ENCODE peak calls at places on chromosomes 11 and 22, in nine cellular contexts. A is testis, C is glutamatergic neuron, S is NB4, E is neural crest cell, F is mesothelial cell of epicardium, N is fibroblast of the aortic adventitia, H is ascending aorta, G is cardiac fibroblast. L is an unnamed sample.

GRCh38 chr11:62054484-62055121 is 69.2 kb upstream of the INCENP start:
- DNase-seq in N (peak; percentile 81), S (peak; percentile 69), G (peak; percentile 61), C (no peak), A (no peak), E (no peak), H (no peak), F (no peak), L (peak; percentile 84)

GRCh38 chr11:103927535-103927934 is 108.9 kb upstream of the DDI1 start:
- DNase-seq in S (peak; percentile 13), F (no peak), N (peak; percentile 57), A (no peak), E (no peak), G (peak; percentile 32), C (no peak), H (no peak), L (no peak)

GRCh38 chr22:28950567-28951411 is 67.4 kb downstream of the ZNRF3 start:
- DNase-seq in E (no peak), A (no peak), G (no peak), S (no peak), N (no peak), H (no peak), F (no peak), C (no peak), L (no peak)

GRCh38 chr11:16831281-16832192 is 93.1 kb downstream of the C11orf58 start:
- DNase-seq in N (no peak), S (no peak), G (peak; percentile 25), A (no peak), E (no peak), F (no peak), H (no peak), C (no peak), L (no peak)

GRCh38 chr22:21927174-21927823 is 25.3 kb downstream of the PPM1F start:
- DNase-seq in H (no peak), G (no peak), C (no peak), S (peak; percentile 69), A (no peak), E (no peak), N (no peak), F (no peak), L (no peak)

GRCh38 chr22:36486619-36487384 is 5.4 kb upstream of the TXN2 start:
- DNase-seq in A (peak; percentile 65), S (peak; percentile 78), E (peak; percentile 63), G (peak; percentile 81), N (peak; percentile 56), F (no peak), H (no peak), C (no peak), L (no peak)

GRCh38 chr11:9821008-9821752 is 157.3 kb downstream of the SWAP70 start:
- DNase-seq in S (no peak), H (no peak), F (no peak), N (no peak), G (no peak), E (no peak), C (no peak), A (no peak), L (no peak)

GRCh38 chr22:39132281-39132680 is 20.2 kb downstream of the CBX7 start:
- DNase-seq in E (no peak), H (no peak), S (no peak), G (no peak), F (no peak), A (no peak), C (no peak), N (no peak), L (no peak)

GRCh38 chr11:17639091-17639490 is 80.3 kb upstream of the MYOD1 start:
- DNase-seq in H (no peak), S (no peak), E (no peak), A (no peak), N (no peak), C (no peak), G (no peak), F (no peak), L (no peak)

GRCh38 chr11:66100272-66101037 is 30.4 kb downstream of the PACS1 start:
- DNase-seq in F (no peak), H (no peak), N (peak; percentile 33), G (no peak), E (no peak), C (no peak), A (peak; percentile 88), S (peak; percentile 32), L (peak; percentile 53)

GRCh38 chr11:130399196-130399595 is 29.2 kb downstream of the ADAMTS8 start:
- DNase-seq in A (no peak), H (no peak), E (no peak), C (no peak), N (no peak), S (no peak), G (no peak), F (no peak), L (no peak)

GRCh38 chr11:36271794-36272409 is 17.3 kb downstream of the COMMD9 start:
- DNase-seq in N (no peak), G (no peak), H (no peak), S (no peak), A (no peak), C (no peak), F (no peak), E (no peak), L (peak; percentile 52)
- TF ChIP-seq CTCF in N (peak; percentile 6), G (no peak), H (no peak), S (no peak), A (no peak), C (no peak), F (no peak), E (no peak), L (no peak)

GRCh38 chr11:124746621-124747243 is 5.3 kb downstream of the VSIG2 start:
- DNase-seq in S (peak; percentile 29), H (peak; percentile 74), G (peak; percentile 67), A (peak; percentile 62), E (no peak), C (peak; percentile 50), F (no peak), N (peak; percentile 71), L (peak; percentile 67)
- TF ChIP-seq CTCF in S (peak; percentile 15), H (no peak), G (peak; percentile 36), A (no peak), E (peak; percentile 63), C (no peak), F (no peak), N (peak; percentile 63), L (peak; percentile 86)

GRCh38 chr11:110286298-110287040 is 9.9 kb downstream of the RDX start:
- DNase-seq in C (no peak), G (no peak), A (no peak), E (no peak), H (no peak), N (no peak), F (no peak), S (no peak), L (no peak)
- TF ChIP-seq CTCF in C (peak; percentile 38), G (peak; percentile 10), A (no peak), E (peak; percentile 41), H (no peak), N (peak; percentile 22), F (peak; percentile 42), S (no peak), L (no peak)

DNA sequence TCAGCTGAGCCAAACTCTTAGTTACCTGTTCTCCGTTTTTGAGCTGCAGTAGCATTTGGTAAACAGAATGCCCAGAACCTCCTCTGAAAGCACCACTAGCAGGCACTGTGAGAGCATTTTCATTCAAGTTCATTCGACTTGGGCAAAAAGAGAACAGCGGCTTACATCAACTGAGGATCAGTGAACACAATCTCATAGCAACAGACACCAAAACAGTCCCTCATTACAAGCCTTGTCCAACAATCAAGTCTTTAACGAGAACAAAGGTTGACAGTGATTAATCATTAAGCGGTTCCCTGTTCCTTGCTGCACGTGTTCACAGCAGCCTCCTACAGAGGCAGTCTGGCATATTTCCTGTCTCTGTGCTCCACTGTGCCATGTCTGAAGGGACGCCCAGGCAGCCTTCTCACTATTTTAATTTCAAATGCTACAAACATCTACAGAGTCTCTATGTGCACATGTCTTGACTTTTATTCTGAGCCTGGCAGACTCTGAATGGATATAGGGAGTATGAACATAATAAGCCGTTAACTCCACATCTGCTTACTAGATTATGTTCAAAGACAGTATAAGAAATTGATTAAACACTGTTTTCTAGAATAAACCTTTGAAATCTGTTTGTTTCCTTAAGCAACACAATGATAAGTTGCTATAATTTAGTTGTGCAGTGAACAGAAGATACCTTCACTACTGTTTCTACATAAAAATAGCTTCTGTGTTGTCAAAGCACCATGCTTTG is 88.3 kb upstream of the MTMR2 start:
- DNase-seq in A (no peak), N (peak; percentile 81), G (peak; percentile 89), E (peak; percentile 23), C (no peak), S (peak; percentile 41), H (peak; percentile 73), F (no peak), L (peak; percentile 35)
- TF ChIP-seq CTCF in A (peak; percentile 55), N (peak; percentile 88), G (peak; percentile 76), E (peak; percentile 67), C (no peak), S (peak; percentile 35), H (peak; percentile 38), F (no peak), L (peak; percentile 82)

GRCh38 chr11:46896719-46897406 is 21.5 kb downstream of the LRP4 start:
- DNase-seq in F (no peak), G (peak; percentile 67), N (no peak), H (no peak), A (no peak), C (no peak), E (no peak), S (peak; percentile 74), L (peak; percentile 35)
- TF ChIP-seq CTCF in F (peak; percentile 28), G (peak; percentile 39), N (no peak), H (no peak), A (no peak), C (peak; percentile 14), E (peak; percentile 59), S (peak; percentile 35), L (no peak)

DNA sequence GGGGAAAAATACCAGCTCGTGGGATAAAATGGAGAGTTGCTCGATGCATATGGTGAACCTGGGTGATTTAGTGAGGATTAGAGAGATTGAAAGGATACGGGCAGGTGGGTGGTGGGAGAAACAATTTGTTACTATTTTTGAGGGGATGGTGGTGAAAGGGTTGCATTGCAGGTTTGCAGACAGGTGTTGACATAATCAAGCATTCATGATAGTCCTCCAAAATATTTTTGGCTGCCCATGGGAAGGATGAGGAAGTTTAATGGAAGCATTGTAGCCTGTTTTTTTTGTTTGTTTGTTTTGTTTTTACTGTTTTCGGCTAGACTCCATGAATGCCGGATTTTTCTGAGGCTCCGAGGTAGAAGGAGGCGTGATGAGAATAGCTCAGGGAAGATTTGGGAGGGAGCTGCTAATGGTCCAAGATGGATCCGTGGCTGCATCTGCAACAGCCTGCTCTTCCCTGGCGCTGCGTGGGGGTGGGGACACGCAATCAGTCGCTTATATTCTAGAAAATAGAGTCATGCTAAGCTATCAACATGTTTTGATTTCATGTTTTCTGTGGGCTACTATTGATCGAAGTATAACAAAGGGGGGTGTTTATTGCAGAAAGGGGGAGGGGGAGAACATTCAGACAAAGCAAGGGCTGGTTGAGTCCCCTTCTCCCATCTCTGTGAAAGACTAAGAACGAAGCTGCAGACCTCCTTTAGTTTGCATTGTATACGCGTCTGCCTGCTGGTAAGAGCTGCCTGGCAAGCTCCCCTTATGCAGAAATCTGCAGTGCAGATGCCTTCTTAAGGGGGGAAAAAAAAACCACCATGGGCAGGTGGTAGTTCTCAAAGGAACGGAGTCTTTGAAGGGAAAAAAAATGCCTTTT is 980 bp downstream of the RTN3 start:
- DNase-seq in S (peak; percentile 67), N (no peak), C (peak; percentile 53), H (no peak), G (no peak), E (peak; percentile 11), A (peak; percentile 62), F (no peak), L (no peak)
- TF ChIP-seq CTCF in S (no peak), N (no peak), C (no peak), H (no peak), G (no peak), E (peak; percentile 55), A (no peak), F (peak; percentile 29), L (no peak)